ENCODE peak calls at places on chromosomes 16 and 17, in six cellular contexts. L, Q, J, P, Z and S are unnamed samples.

GRCh38 chr17:2343421-2343820 is 6.1 kb downstream of the SGSM2 start:
- DNase-seq in J (peak), P (no peak), Q (no peak), L (no peak), Z (peak), S (no peak)

GRCh38 chr17:68347380-68347779 is 56.1 kb downstream of the ARSG start:
- DNase-seq in P (no peak), Z (no peak), L (no peak), Q (no peak), J (no peak), S (no peak)

GRCh38 chr17:42414782-42415409 is 8.2 kb downstream of the CAVIN1 start:
- DNase-seq in P (no peak), Q (no peak), Z (no peak), L (no peak), J (no peak), S (no peak)

GRCh38 chr17:40097931-40098845 is 2.2 kb downstream of the NR1D1 start:
- DNase-seq in P (peak), J (peak), L (no peak), Z (peak), Q (no peak), S (no peak)

GRCh38 chr16:50988441-50988840 is 162.6 kb downstream of the SALL1 start:
- DNase-seq in P (no peak), J (no peak), Z (no peak), L (peak), Q (no peak), S (no peak)

GRCh38 chr17:55303701-55304145 is 39.0 kb downstream of the HLF start:
- DNase-seq in P (peak), L (no peak), Q (no peak), Z (no peak), J (peak), S (no peak)

GRCh38 chr16:84042879-84043485 is 387 bp upstream of the SLC38A8 start:
- DNase-seq in L (peak), J (no peak), P (no peak), Z (no peak), Q (no peak), S (no peak)

GRCh38 chr17:82298538-82299421 is 18.6 kb downstream of the CD7 start:
- DNase-seq in Q (no peak), Z (no peak), P (no peak), J (no peak), L (no peak), S (no peak)

GRCh38 chr17:40038882-40039513 is 15.2 kb downstream of the MED24 start:
- DNase-seq in P (peak), L (no peak), Q (no peak), Z (no peak), J (peak), S (no peak)

GRCh38 chr17:80761421-80761871 is 216.8 kb downstream of the RPTOR start:
- DNase-seq in P (peak), Q (no peak), Z (no peak), L (no peak), J (peak), S (no peak)

GRCh38 chr17:80513892-80514291 is 30.7 kb upstream of the RPTOR start:
- DNase-seq in L (no peak), P (peak), J (no peak), Q (no peak), Z (no peak), S (no peak)

GRCh38 chr16:17461951-17462729 is 8.6 kb downstream of the XYLT1 start:
- DNase-seq in J (no peak), Q (no peak), P (no peak), Z (no peak), L (no peak), S (no peak)

GRCh38 chr17:17748179-17748578 is 66.9 kb downstream of the RAI1 start:
- DNase-seq in J (no peak), L (no peak), Z (no peak), Q (no peak), P (no peak), S (no peak)

GRCh38 chr17:850828-851759 is 68.9 kb downstream of the MRM3 start:
- DNase-seq in J (no peak), P (peak), Q (no peak), Z (no peak), L (no peak), S (no peak)

GRCh38 chr17:58577696-58578095 is 63.3 kb upstream of the MTMR4 start:
- DNase-seq in P (peak), Q (peak), L (peak), J (peak), Z (peak), S (no peak)

GRCh38 chr17:17151055-17151454 is 55.1 kb downstream of the PLD6 start:
- DNase-seq in Q (no peak), Z (no peak), P (peak), L (no peak), J (peak), S (no peak)

GRCh38 chr17:16352838-16353701 is at the start of gene CENPV:
- DNase-seq in Q (peak), L (peak), Z (peak), P (peak), J (no peak), S (no peak)

GRCh38 chr17:78232774-78233173 is 1.3 kb downstream of the TMEM235 start:
- DNase-seq in L (no peak), Z (no peak), Q (no peak), P (no peak), J (no peak), S (no peak)

GRCh38 chr17:72498671-72499210 is 377.9 kb downstream of the SOX9 start:
- DNase-seq in Z (no peak), P (no peak), L (no peak), Q (no peak), J (peak), S (no peak)

GRCh38 chr16:534856-535445 is 7.4 kb downstream of the CAPN15 start:
- DNase-seq in Q (no peak), P (no peak), J (no peak), Z (no peak), L (no peak), S (no peak)

GRCh38 chr17:62911106-62911505 is 54.9 kb upstream of the TANC2 start:
- DNase-seq in Q (no peak), P (no peak), Z (no peak), L (no peak), J (no peak), S (no peak)

GRCh38 chr17:50931003-50931878 is 65.1 kb upstream of the TOB1 start:
- DNase-seq in Q (peak), J (peak), L (peak), Z (peak), P (peak), S (peak)